ENCODE peak calls at places on chromosomes 16 and 17, in five cellular contexts. W is IMR-90, P is mesenchymal stem cell, M is H1, N is trophoblast cell. S is an unnamed sample.
A peak's percentile ranks its signal among the peaks of the same experiment; 100 is the strongest.

GRCh38 chr17:31488264-31488981 is 96.9 kb downstream of the RAB11FIP4 start:
- DNase-seq in W (no peak), P (no peak), M (no peak), N (peak; percentile 51), S (no peak)

GRCh38 chr16:67537636-67538591 is 9.3 kb downstream of the RIPOR1 start:
- DNase-seq in W (no peak), P (peak; percentile 50), M (no peak), N (peak; percentile 63), S (no peak)

GRCh38 chr17:43880420-43880991 is 26.8 kb downstream of the MPP2 start:
- DNase-seq in W (no peak), P (peak; percentile 26), M (no peak), N (peak; percentile 53), S (peak; percentile 33)

GRCh38 chr17:16428098-16428882 is 12.9 kb downstream of the TRPV2 start:
- DNase-seq in W (peak; percentile 59), P (peak; percentile 59), M (no peak), N (peak; percentile 55), S (no peak)

GRCh38 chr17:21286066-21286770 is 1.7 kb downstream of the MAP2K3 start:
- DNase-seq in W (peak; percentile 99), P (peak; percentile 99), M (no peak), N (peak; percentile 96), S (no peak)

GRCh38 chr17:43942286-43942685 is at the start of gene PPY:
- DNase-seq in W (no peak), P (no peak), M (no peak), N (no peak), S (no peak)

GRCh38 chr16:80996688-80997138 is 10.0 kb downstream of the CMC2 start:
- DNase-seq in W (no peak), P (no peak), M (no peak), N (no peak), S (no peak)

GRCh38 chr17:42403150-42403549 is 14.9 kb upstream of the STAT3 start:
- DNase-seq in W (no peak), P (no peak), M (no peak), N (no peak), S (no peak)

GRCh38 chr16:47970291-47970931 is 185.4 kb downstream of the ABCC12 start:
- DNase-seq in W (peak; percentile 47), P (peak; percentile 57), M (no peak), N (peak; percentile 78), S (peak; percentile 70)

GRCh38 chr17:58060596-58061191 is 22.5 kb upstream of the DYNLL2 start:
- DNase-seq in W (peak; percentile 13), P (no peak), M (no peak), N (no peak), S (no peak)

GRCh38 chr16:11636172-11636721 is 32.0 kb upstream of the SNN start:
- DNase-seq in W (no peak), P (no peak), M (peak; percentile 72), N (peak; percentile 89), S (no peak)

GRCh38 chr17:7078711-7079110 is 1.3 kb downstream of the CLEC10A start:
- DNase-seq in W (no peak), P (no peak), M (no peak), N (no peak), S (no peak)

GRCh38 chr16:47073223-47074155 is 70.3 kb downstream of the NETO2 start:
- DNase-seq in W (no peak), P (no peak), M (no peak), N (no peak), S (no peak)

GRCh38 chr17:45149669-45150603 is 1.7 kb downstream of the HEXIM1 start:
- DNase-seq in W (peak; percentile 51), P (peak; percentile 66), M (no peak), N (peak; percentile 58), S (no peak)

GRCh38 chr16:84829168-84829965 is 9.6 kb downstream of the CRISPLD2 start:
- DNase-seq in W (peak; percentile 93), P (peak; percentile 88), M (no peak), N (peak; percentile 3), S (no peak)

GRCh38 chr17:73989671-73990070 is 213.8 kb upstream of the RPL38 start:
- DNase-seq in W (no peak), P (no peak), M (no peak), N (no peak), S (no peak)

GRCh38 chr16:67862623-67863583 is 9.9 kb upstream of the EDC4 start:
- DNase-seq in W (peak; percentile 45), P (peak; percentile 73), M (no peak), N (no peak), S (no peak)

GRCh38 chr16:87216824-87217205 is 100.4 kb downstream of the C16orf95 start:
- DNase-seq in W (no peak), P (no peak), M (no peak), N (no peak), S (no peak)

GRCh38 chr16:56701534-56701933 is 19.3 kb downstream of the MT1X start:
- DNase-seq in W (no peak), P (no peak), M (no peak), N (no peak), S (no peak)

GRCh38 chr16:11168386-11169065 is 87.5 kb downstream of the SOCS1 start:
- DNase-seq in W (peak; percentile 29), P (no peak), M (no peak), N (no peak), S (no peak)

GRCh38 chr17:61465550-61466237 is 13.5 kb downstream of the TBX4 start:
- DNase-seq in W (no peak), P (no peak), M (no peak), N (no peak), S (no peak)

GRCh38 chr16:117381-118365 is 20.8 kb downstream of the NPRL3 start:
- DNase-seq in W (peak; percentile 20), P (peak; percentile 60), M (peak; percentile 58), N (peak; percentile 72), S (peak; percentile 33)

GRCh38 chr17:19618015-19618414 is 30.5 kb upstream of the ALDH3A2 start:
- DNase-seq in W (no peak), P (no peak), M (no peak), N (no peak), S (no peak)

GRCh38 chr17:7478276-7479138 is 924 bp downstream of the ZBTB4 start:
- DNase-seq in W (peak; percentile 18), P (peak; percentile 63), M (no peak), N (no peak), S (peak; percentile 37)

GRCh38 chr16:49284962-49285361 is 3.3 kb upstream of the CBLN1 start:
- DNase-seq in W (no peak), P (no peak), M (no peak), N (no peak), S (no peak)

GRCh38 chr17:66123163-66123562 is 68.8 kb downstream of the CEP112 start:
- DNase-seq in W (peak; percentile 38), P (peak; percentile 7), M (no peak), N (no peak), S (no peak)

GRCh38 chr16:12504312-12504711 is 299.4 kb downstream of the CPPED1 start:
- DNase-seq in W (peak; percentile 59), P (no peak), M (no peak), N (no peak), S (no peak)

GRCh38 chr17:7290685-7291084 is 3.8 kb downstream of the YBX2 start:
- DNase-seq in W (no peak), P (no peak), M (no peak), N (no peak), S (no peak)

GRCh38 chr17:74295625-74296547 is 21.9 kb downstream of the DNAI2 start:
- DNase-seq in W (no peak), P (no peak), M (no peak), N (no peak), S (no peak)

GRCh38 chr16:54110582-54110981 is 176.0 kb downstream of the IRX3 start:
- DNase-seq in W (no peak), P (no peak), M (no peak), N (no peak), S (no peak)

GRCh38 chr16:83953796-83954576 is 946 bp downstream of the OSGIN1 start:
- DNase-seq in W (peak; percentile 32), P (peak; percentile 54), M (no peak), N (peak; percentile 45), S (no peak)

GRCh38 chr17:81130385-81131288 is 34.7 kb upstream of the PVALEF start:
- DNase-seq in W (no peak), P (no peak), M (no peak), N (no peak), S (peak; percentile 43)

GRCh38 chr17:12887088-12887487 is 97.8 kb downstream of the ARHGAP44 start:
- DNase-seq in W (no peak), P (no peak), M (no peak), N (no peak), S (no peak)
- H3K4ac ChIP-seq in W (no peak overlapping the region), P (no peak overlapping the region), M (no peak overlapping the region), N (no peak overlapping the region), S (no peak overlapping the region)

GRCh38 chr17:4395111-4395478 is 28.6 kb upstream of the UBE2G1 start:
- DNase-seq in W (no peak), P (no peak), M (no peak), N (no peak), S (no peak)
- H4K91ac ChIP-seq in W (no peak overlapping the region), P (no peak overlapping the region), M (peak overlapping the region; percentile 95), N (peak overlapping the region; percentile 86), S (no peak overlapping the region)

GRCh38 chr16:3576211-3576610 is 992 bp downstream of the NLRC3 start:
- DNase-seq in W (no peak), P (no peak), M (no peak), N (no peak), S (no peak)

GRCh38 chr16:3578121-3578520 is 918 bp upstream of the NLRC3 start:
- DNase-seq in W (no peak), P (no peak), M (no peak), N (no peak), S (no peak)

GRCh38 chr16:3575491-3575890 is 1.7 kb downstream of the NLRC3 start:
- DNase-seq in W (no peak), P (no peak), M (no peak), N (no peak), S (no peak)

GRCh38 chr16:3578610-3579551 is 1.7 kb upstream of the NLRC3 start:
- DNase-seq in W (no peak), P (no peak), M (no peak), N (no peak), S (peak; percentile 27)

GRCh38 chr16:3577302-3577752 is at the start of gene NLRC3:
- DNase-seq in W (no peak), P (no peak), M (no peak), N (no peak), S (no peak)
- H3K4me3 ChIP-seq in W (no peak within 1 kb of the TSS), P (no peak within 1 kb of the TSS), M (no peak within 1 kb of the TSS), N (no peak within 1 kb of the TSS), S (no peak within 1 kb of the TSS)

DNA sequence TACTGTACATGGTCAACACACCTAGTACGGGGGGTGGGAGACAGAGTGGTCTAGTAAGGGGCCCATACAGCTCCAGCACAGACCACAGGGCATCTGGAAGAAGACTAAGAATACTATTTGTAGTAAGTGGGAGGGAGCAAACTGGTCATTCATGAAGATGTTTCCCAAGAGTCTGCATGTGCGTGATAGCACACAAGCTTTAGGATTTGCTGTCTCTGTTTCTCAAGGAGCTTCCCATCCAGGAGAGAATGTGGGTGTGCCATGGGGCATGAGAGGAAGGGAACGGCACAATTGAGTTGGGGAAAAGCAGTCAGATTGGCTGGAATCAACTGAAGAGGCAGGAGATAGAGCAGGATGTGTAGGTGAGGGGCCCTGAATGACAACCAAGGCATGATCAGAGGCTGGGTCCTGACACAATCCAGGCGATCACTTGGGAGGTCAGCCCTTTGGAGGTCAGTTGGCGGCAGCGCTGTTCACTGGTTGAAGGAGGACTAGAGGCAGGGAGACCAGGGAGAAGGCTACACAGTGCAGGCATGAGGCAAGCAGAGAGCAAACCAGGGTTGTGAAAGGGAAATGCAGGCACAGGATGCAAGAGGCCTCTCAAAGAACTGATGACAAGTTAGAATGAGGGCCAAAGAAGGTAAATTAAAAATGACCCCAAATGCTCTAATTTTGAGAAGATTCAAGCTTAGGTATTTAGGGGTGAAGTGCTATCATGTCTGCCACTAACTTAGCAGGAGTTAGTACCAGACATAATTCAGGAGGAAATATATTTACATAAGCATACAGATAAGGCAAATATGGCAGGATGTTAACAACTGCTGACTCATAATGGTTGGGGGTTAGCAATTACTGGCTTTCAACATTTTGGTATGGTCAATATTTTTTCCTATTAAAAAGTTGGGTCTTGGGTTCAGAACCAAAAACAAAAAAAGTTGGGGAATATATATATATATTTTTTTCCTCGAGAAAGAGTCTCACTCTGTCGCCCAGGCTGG is 10.3 kb downstream of the UBE2O start:
- DNase-seq in W (peak; percentile 66), P (peak; percentile 67), M (no peak), N (no peak), S (no peak)
- H3K4ac ChIP-seq in W (peak overlapping the region; percentile 82), P (peak overlapping the region; percentile 80), M (peak overlapping the region; percentile 11), N (peak overlapping the region; percentile 2), S (no peak overlapping the region)